ENCODE peak calls at places on chromosome 9, in five cellular contexts. O is IMR-90, Z is HCT116, K is tibial nerve, F is spleen. L is an unnamed sample.

GRCh38 chr9:7266911-7267555 is 509.3 kb downstream of the KDM4C start:
- DNase-seq in O (no peak), Z (no peak), K (no peak), F (no peak), L (no peak)

GRCh38 chr9:18786936-18787658 is 245.9 kb downstream of the SAXO1 start:
- DNase-seq in O (peak; percentile 47), Z (no peak), K (no peak), F (no peak), L (no peak)

GRCh38 chr9:96241391-96241809 is 60.6 kb downstream of the HSD17B3 start:
- DNase-seq in O (no peak), Z (peak; percentile 82), K (no peak), F (no peak), L (no peak)

GRCh38 chr9:81596671-81597426 is 92.5 kb downstream of the TLE1 start:
- DNase-seq in O (no peak), Z (no peak), K (no peak), F (no peak), L (no peak)

GRCh38 chr9:81150016-81150625 is 539.2 kb downstream of the TLE1 start:
- DNase-seq in O (peak; percentile 7), Z (no peak), K (no peak), F (no peak), L (no peak)

GRCh38 chr9:102740578-102740977 is 254.6 kb upstream of the CYLC2 start:
- DNase-seq in O (no peak), Z (no peak), K (no peak), F (no peak), L (no peak)

GRCh38 chr9:33013962-33014664 is 11.0 kb upstream of the DNAJA1 start:
- DNase-seq in O (no peak), Z (no peak), K (no peak), F (no peak), L (no peak)

GRCh38 chr9:18472915-18473314 is 1.0 kb upstream of the ADAMTSL1 start:
- DNase-seq in O (no peak), Z (no peak), K (no peak), F (no peak), L (peak; percentile 55)

GRCh38 chr9:18317896-18318295 is 156.1 kb upstream of the ADAMTSL1 start:
- DNase-seq in O (peak; percentile 8), Z (no peak), K (no peak), F (no peak), L (no peak)

GRCh38 chr9:97077465-97078295 is 38.7 kb upstream of the CTSV start:
- DNase-seq in O (no peak), Z (no peak), K (no peak), F (no peak), L (no peak)

GRCh38 chr9:83981126-83981871 is 694 bp downstream of the RMI1 start:
- DNase-seq in O (peak; percentile 35), Z (no peak), K (peak; percentile 8), F (no peak), L (no peak)

GRCh38 chr9:77440057-77440456 is 208.1 kb downstream of the GNA14 start:
- DNase-seq in O (peak; percentile 47), Z (no peak), K (no peak), F (no peak), L (no peak)

GRCh38 chr9:84062538-84062937 is 81.9 kb downstream of the RMI1 start:
- DNase-seq in O (no peak), Z (no peak), K (no peak), F (no peak), L (no peak)

GRCh38 chr9:72537011-72537545 is 15.7 kb downstream of the TMC1 start:
- DNase-seq in O (no peak), Z (no peak), K (no peak), F (no peak), L (no peak)

GRCh38 chr9:130157079-130157478 is 15.1 kb upstream of the NCS1 start:
- DNase-seq in O (no peak), Z (no peak), K (no peak), F (no peak), L (no peak)
- TF ChIP-seq CTCF in O (no peak), Z (no peak), K (no peak), F (no peak), L (no peak)

DNA sequence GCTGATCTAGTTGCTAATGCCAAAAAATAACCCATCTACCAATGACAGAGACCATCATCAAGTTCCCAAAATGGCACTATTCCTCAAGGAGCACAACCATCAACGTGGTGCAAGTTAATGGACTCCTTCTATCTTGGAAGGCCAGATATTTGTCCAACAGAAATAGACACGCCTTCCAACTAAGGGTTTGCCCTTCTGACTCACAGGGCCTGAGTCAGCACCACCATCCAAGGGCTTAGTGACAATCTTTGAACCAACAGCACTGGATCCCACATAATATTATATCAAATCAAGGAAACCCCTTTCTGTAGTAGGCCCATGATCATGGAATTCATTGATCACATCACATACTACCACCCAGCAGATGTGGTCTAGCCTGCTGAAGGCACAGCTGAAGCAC is 84.3 kb downstream of the MED27 start:
- DNase-seq in O (peak; percentile 37), Z (no peak), K (no peak), F (no peak), L (no peak)
- H3K27ac ChIP-seq in O (no peak overlapping the region), Z (no peak overlapping the region), K (no peak overlapping the region), F (no peak overlapping the region), L (no peak overlapping the region)

GRCh38 chr9:112064871-112065270 is 110.2 kb downstream of the SUSD1 start:
- DNase-seq in O (no peak), Z (no peak), K (no peak), F (no peak), L (no peak)

GRCh38 chr9:112059980-112060348 is 115.1 kb downstream of the SUSD1 start:
- DNase-seq in O (no peak), Z (no peak), K (no peak), F (no peak), L (no peak)

GRCh38 chr9:112059145-112059979 is 115.7 kb downstream of the SUSD1 start:
- DNase-seq in O (peak; percentile 92), Z (no peak), K (peak; percentile 29), F (no peak), L (no peak)

GRCh38 chr9:112063151-112063550 is 111.9 kb downstream of the SUSD1 start:
- DNase-seq in O (no peak), Z (no peak), K (no peak), F (no peak), L (no peak)

DNA sequence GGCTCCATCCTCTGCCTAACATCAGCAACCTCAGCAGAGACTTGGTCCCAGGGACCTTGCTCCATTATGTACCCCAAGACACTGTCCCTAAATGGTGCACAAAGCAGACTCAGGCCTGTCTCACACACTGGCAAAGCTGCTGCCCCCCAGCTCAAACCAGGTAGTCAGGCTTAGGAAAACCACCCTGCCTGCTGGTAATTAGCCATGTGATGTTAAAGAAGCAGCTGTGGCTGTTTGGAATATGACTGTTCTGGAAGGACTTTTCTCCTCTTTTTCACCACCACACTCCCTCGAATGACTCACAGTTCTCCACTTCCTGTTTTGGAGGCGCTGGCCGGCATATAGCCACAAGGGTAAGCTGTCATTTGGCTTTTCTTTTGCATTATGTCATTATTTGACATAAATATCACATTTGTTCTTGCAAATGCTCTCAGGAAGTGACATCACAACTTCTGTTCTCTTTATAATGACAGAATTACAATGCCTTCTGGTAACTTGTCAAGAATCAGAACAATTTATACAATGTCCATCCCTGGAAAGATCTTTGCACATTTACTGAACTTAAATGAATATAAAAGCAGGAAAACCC is 113.9 kb downstream of the SUSD1 start:
- DNase-seq in O (peak; percentile 99), Z (peak; percentile 61), K (peak; percentile 44), F (peak; percentile 81), L (no peak)
- TF ChIP-seq POLR2A in O (peak; percentile 48), Z (no peak), K (no peak), F (no peak), L (no peak)

GRCh38 chr9:36163840-36164175 is 5.4 kb upstream of the CCIN start:
- DNase-seq in O (peak; percentile 52), Z (no peak), K (no peak), F (no peak), L (no peak)

GRCh38 chr9:36164989-36165388 is 4.2 kb upstream of the CCIN start:
- DNase-seq in O (no peak), Z (no peak), K (no peak), F (no peak), L (peak; percentile 32)

GRCh38 chr9:36164361-36164760 is 4.8 kb upstream of the CCIN start:
- DNase-seq in O (no peak), Z (no peak), K (no peak), F (no peak), L (peak; percentile 47)

GRCh38 chr9:36165766-36166149 is 3.4 kb upstream of the CCIN start:
- DNase-seq in O (peak; percentile 45), Z (no peak), K (no peak), F (no peak), L (no peak)

GRCh38 chr9:36166150-36166927 is 2.8 kb upstream of the CCIN start:
- DNase-seq in O (peak; percentile 81), Z (peak; percentile 79), K (peak; percentile 79), F (peak; percentile 96), L (peak; percentile 93)
- TF ChIP-seq CTCF in O (peak; percentile 92), Z (peak; percentile 84), K (peak; percentile 97), F (peak; percentile 93), L (peak; percentile 93)

GRCh38 chr9:122386316-122386872 is 15.6 kb downstream of the PTGS1 start:
- DNase-seq in O (no peak), Z (no peak), K (no peak), F (no peak), L (no peak)

GRCh38 chr9:122382901-122383850 is 12.4 kb downstream of the PTGS1 start:
- DNase-seq in O (peak; percentile 56), Z (no peak), K (no peak), F (no peak), L (no peak)

GRCh38 chr9:122381206-122381950 is 10.6 kb downstream of the PTGS1 start:
- DNase-seq in O (no peak), Z (no peak), K (no peak), F (no peak), L (no peak)

GRCh38 chr9:122387526-122387925 is 16.7 kb downstream of the PTGS1 start:
- DNase-seq in O (no peak), Z (no peak), K (no peak), F (no peak), L (no peak)

DNA sequence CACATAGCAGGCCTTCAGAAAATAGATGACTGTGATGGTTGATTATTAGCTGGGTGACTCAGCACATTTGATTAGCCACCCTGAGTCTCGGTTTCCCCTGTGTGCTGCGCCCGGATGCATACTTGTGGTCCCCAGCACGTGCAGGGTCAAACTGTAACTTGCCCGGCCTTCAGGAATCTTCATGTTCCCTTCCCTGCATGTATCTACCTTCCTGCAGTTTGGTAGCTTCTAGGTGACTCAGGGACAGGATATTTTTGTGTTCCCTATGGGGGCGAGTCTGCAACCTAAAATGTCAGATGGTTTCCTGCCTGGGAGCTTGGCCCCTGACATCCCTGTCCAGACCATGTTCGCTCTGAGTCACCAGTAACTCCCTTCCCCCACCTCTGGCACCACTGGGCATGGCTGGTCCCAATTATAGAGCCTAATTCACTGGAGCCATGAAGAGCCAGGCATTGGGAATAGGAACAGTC is 13.2 kb downstream of the PTGS1 start:
- DNase-seq in O (peak; percentile 61), Z (no peak), K (no peak), F (no peak), L (no peak)
- H3K27ac ChIP-seq in O (peak overlapping the region; percentile 70), Z (no peak overlapping the region), K (no peak overlapping the region), F (no peak overlapping the region), L (no peak overlapping the region)